ENCODE peak calls at places on chromosomes 4 and X, in nine cellular contexts. P, Y, J, B, N, S, U, E and F are unnamed samples.

GRCh38 chr4:23788460-23788859 is 101.4 kb downstream of the PPARGC1A start:
- DNase-seq in N (peak; percentile 11), Y (no peak), B (no peak), J (no peak), S (peak; percentile 51), U (no peak), P (no peak), E (no peak), F (no peak)

GRCh38 chr4:30903493-30903892 is 183.3 kb downstream of the PCDH7 start:
- DNase-seq in Y (no peak), J (no peak), S (peak; percentile 64), P (no peak), B (no peak), U (no peak), E (no peak), N (no peak), F (no peak)

GRCh38 chr4:104395219-104395618 is 99.5 kb downstream of the CXXC4 start:
- DNase-seq in J (no peak), B (no peak), S (no peak), Y (peak; percentile 15), U (no peak), E (no peak), P (no peak), N (peak; percentile 96), F (no peak)

GRCh38 chrX:13911581-13911980 is 94.7 kb upstream of the GPM6B start:
- DNase-seq in N (no peak), Y (no peak), B (no peak), U (no peak), S (no peak), E (no peak), P (no peak), J (no peak), F (no peak)

GRCh38 chr4:103204114-103204513 is 6.0 kb upstream of the CENPE start:
- DNase-seq in S (peak; percentile 41), J (no peak), B (no peak), E (no peak), Y (no peak), U (no peak), N (peak; percentile 36), P (no peak), F (peak; percentile 30)

GRCh38 chr4:142579483-142579882 is 266.6 kb downstream of the INPP4B start:
- DNase-seq in P (no peak), U (no peak), S (no peak), J (no peak), B (no peak), Y (no peak), E (no peak), N (peak; percentile 13), F (no peak)

GRCh38 chr4:211033-211511 is 86.8 kb downstream of the ZNF718 start:
- DNase-seq in P (no peak), N (no peak), U (no peak), Y (no peak), S (no peak), B (no peak), E (no peak), J (no peak), F (no peak)

GRCh38 chr4:2712261-2712842 is 43.8 kb downstream of the TNIP2 start:
- DNase-seq in N (peak; percentile 5), P (no peak), Y (no peak), E (no peak), S (no peak), U (no peak), J (no peak), B (no peak), F (peak; percentile 14)

GRCh38 chrX:77561372-77561771 is 114.2 kb downstream of the FGF16 start:
- DNase-seq in J (no peak), S (no peak), P (no peak), N (no peak), U (no peak), E (no peak), Y (no peak), B (no peak), F (no peak)

GRCh38 chrX:134460861-134461218 is 875 bp downstream of the HPRT1 start:
- DNase-seq in Y (no peak), N (peak; percentile 45), P (no peak), J (no peak), E (no peak), B (no peak), U (no peak), S (peak; percentile 17), F (no peak)

GRCh38 chr4:123481034-123481433 is 84.4 kb downstream of the SPRY1 start:
- DNase-seq in B (no peak), J (no peak), U (no peak), P (no peak), E (no peak), N (no peak), S (peak; percentile 97), Y (no peak), F (no peak)

GRCh38 chr4:138650917-138651564 is 364.5 kb upstream of the NOCT start:
- DNase-seq in U (no peak), Y (no peak), N (no peak), J (no peak), E (no peak), B (no peak), P (peak; percentile 30), S (peak; percentile 72), F (no peak)

GRCh38 chr4:26204911-26205368 is 115.9 kb upstream of the RBPJ start:
- DNase-seq in U (no peak), N (peak; percentile 13), E (no peak), B (peak; percentile 31), S (no peak), J (no peak), Y (no peak), P (no peak), F (no peak)

GRCh38 chrX:155745792-155746191 is 133.0 kb upstream of the TMLHE start:
- DNase-seq in B (peak; percentile 23), S (peak; percentile 71), J (no peak), U (no peak), N (peak; percentile 75), Y (no peak), P (no peak), E (no peak), F (peak; percentile 98)

GRCh38 chr4:184762100-184762499 is 28.2 kb upstream of the CENPU start:
- DNase-seq in E (no peak), N (no peak), U (no peak), J (no peak), S (no peak), Y (no peak), P (no peak), B (no peak), F (no peak)

GRCh38 chrX:83759872-83760271 is 101.1 kb upstream of the CYLC1 start:
- DNase-seq in S (peak; percentile 0), J (no peak), Y (no peak), N (peak; percentile 31), E (no peak), U (no peak), B (no peak), P (no peak), F (peak; percentile 29)

GRCh38 chr4:104519588-104519987 is 24.9 kb upstream of the CXXC4 start:
- DNase-seq in E (no peak), J (no peak), U (no peak), N (no peak), S (no peak), B (no peak), Y (no peak), P (no peak), F (no peak)

GRCh38 chr4:106864231-106864630 is 171.9 kb downstream of the DKK2 start:
- DNase-seq in Y (no peak), J (no peak), U (no peak), P (no peak), E (no peak), B (no peak), S (peak; percentile 13), N (no peak), F (no peak)